ENCODE peak calls at places on chromosomes 2 and 18, in nine cellular contexts. I is C1 segment of cervical spinal cord; R is hippocampal formation; H is activated CD4-positive, CD25-positive, alpha-beta regulatory T cell; C is upper lobe of right lung; W is D341Med; Y is AG09319; A is H1; L is nephron progenitor cell. S is an unnamed sample.

GRCh38 chr2:211133766-211134165 is 577.4 kb downstream of the CPS1 start:
- DNase-seq in I (no peak), R (no peak), H (no peak), C (no peak), W (no peak), Y (no peak), A (no peak), L (no peak), S (no peak)

GRCh38 chr18:22031581-22031980 is 137.8 kb upstream of the GATA6 start:
- DNase-seq in I (no peak), R (no peak), H (no peak), C (no peak), W (no peak), Y (no peak), A (no peak), L (no peak), S (no peak)

GRCh38 chr2:95333888-95334338 is 36.8 kb downstream of the KCNIP3 start:
- DNase-seq in I (no peak), R (no peak), H (no peak), C (peak; percentile 45), W (no peak), Y (peak; percentile 87), A (no peak), L (peak; percentile 57), S (peak; percentile 37)

GRCh38 chr2:28507806-28508764 is 12.2 kb downstream of the PLB1 start:
- DNase-seq in I (no peak), R (no peak), H (no peak), C (no peak), W (no peak), Y (no peak), A (no peak), L (no peak), S (no peak)

GRCh38 chr2:239579524-239580198 is 178.8 kb upstream of the HDAC4 start:
- DNase-seq in I (no peak), R (no peak), H (no peak), C (peak; percentile 37), W (no peak), Y (no peak), A (no peak), L (no peak), S (no peak)

GRCh38 chr2:28663359-28663758 is 88.3 kb upstream of the PPP1CB start:
- DNase-seq in I (no peak), R (no peak), H (no peak), C (no peak), W (no peak), Y (no peak), A (no peak), L (no peak), S (no peak)

GRCh38 chr2:135825855-135826190 is 11.2 kb downstream of the LCT start:
- DNase-seq in I (no peak), R (no peak), H (no peak), C (no peak), W (no peak), Y (no peak), A (no peak), L (no peak), S (no peak)

GRCh38 chr2:3126686-3127278 is 250.8 kb downstream of the EIPR1 start:
- DNase-seq in I (no peak), R (no peak), H (no peak), C (peak; percentile 31), W (no peak), Y (no peak), A (no peak), L (no peak), S (no peak)

GRCh38 chr2:203498161-203498560 is 36.9 kb downstream of the RAPH1 start:
- DNase-seq in I (no peak), R (no peak), H (no peak), C (no peak), W (no peak), Y (no peak), A (no peak), L (no peak), S (no peak)

GRCh38 chr2:39663187-39663930 is 2.4 kb upstream of the TMEM178A start:
- DNase-seq in I (no peak), R (no peak), H (no peak), C (no peak), W (no peak), Y (no peak), A (no peak), L (no peak), S (no peak)